ENCODE peak calls at places on chromosomes 6 and 20, in seven cellular contexts. One of them, this sample, is unnamed.

GRCh38 chr20:24388828-24389325 is 80.6 kb upstream of the SYNDIG1 start:
- DNase-seq in amygdala: no peak
- DNase-seq in OCI-LY7: no peak
- DNase-seq in GM12891: no peak
- DNase-seq in AML-193: no peak
- DNase-seq in NCI-H460: no peak
- DNase-seq in mucosa of descending colon: no peak
- DNase-seq in this sample: no peak

GRCh38 chr6:43310137-43310536 is 1.5 kb upstream of the CRIP3 start:
- DNase-seq in amygdala: no peak
- DNase-seq in OCI-LY7: no peak
- DNase-seq in GM12891: no peak
- DNase-seq in AML-193: no peak
- DNase-seq in NCI-H460: no peak
- DNase-seq in mucosa of descending colon: no peak
- DNase-seq in this sample: no peak

GRCh38 chr20:58938541-58938940 is 42.5 kb upstream of the NELFCD start:
- DNase-seq in amygdala: no peak
- DNase-seq in OCI-LY7: no peak
- DNase-seq in GM12891: no peak
- DNase-seq in AML-193: peak
- DNase-seq in NCI-H460: no peak
- DNase-seq in mucosa of descending colon: no peak
- DNase-seq in this sample: no peak

GRCh38 chr20:16368645-16369292 is 204.5 kb downstream of the KIF16B start:
- DNase-seq in amygdala: no peak
- DNase-seq in OCI-LY7: no peak
- DNase-seq in GM12891: no peak
- DNase-seq in AML-193: no peak
- DNase-seq in NCI-H460: no peak
- DNase-seq in mucosa of descending colon: no peak
- DNase-seq in this sample: no peak

GRCh38 chr20:58743076-58743566 is 50.5 kb downstream of the NPEPL1 start:
- DNase-seq in amygdala: no peak
- DNase-seq in OCI-LY7: no peak
- DNase-seq in GM12891: no peak
- DNase-seq in AML-193: no peak
- DNase-seq in NCI-H460: no peak
- DNase-seq in mucosa of descending colon: no peak
- DNase-seq in this sample: no peak

GRCh38 chr6:485655-486054 is 94.1 kb downstream of the IRF4 start:
- DNase-seq in amygdala: no peak
- DNase-seq in OCI-LY7: no peak
- DNase-seq in GM12891: no peak
- DNase-seq in AML-193: no peak
- DNase-seq in NCI-H460: no peak
- DNase-seq in mucosa of descending colon: no peak
- DNase-seq in this sample: no peak

GRCh38 chr6:157194643-157195042 is 128.7 kb downstream of the TMEM242 start:
- DNase-seq in amygdala: no peak
- DNase-seq in OCI-LY7: no peak
- DNase-seq in GM12891: no peak
- DNase-seq in AML-193: no peak
- DNase-seq in NCI-H460: no peak
- DNase-seq in mucosa of descending colon: no peak
- DNase-seq in this sample: no peak

GRCh38 chr6:164062872-164063271 is 648.4 kb downstream of the QKI start:
- DNase-seq in amygdala: no peak
- DNase-seq in OCI-LY7: no peak
- DNase-seq in GM12891: no peak
- DNase-seq in AML-193: no peak
- DNase-seq in NCI-H460: no peak
- DNase-seq in mucosa of descending colon: no peak
- DNase-seq in this sample: no peak

GRCh38 chr6:19410477-19410876 is 426.7 kb upstream of the ID4 start:
- DNase-seq in amygdala: no peak
- DNase-seq in OCI-LY7: no peak
- DNase-seq in GM12891: no peak
- DNase-seq in AML-193: no peak
- DNase-seq in NCI-H460: no peak
- DNase-seq in mucosa of descending colon: no peak
- DNase-seq in this sample: no peak

GRCh38 chr20:59082981-59083380 is 40.4 kb upstream of the PRELID3B start:
- DNase-seq in amygdala: no peak
- DNase-seq in OCI-LY7: no peak
- DNase-seq in GM12891: no peak
- DNase-seq in AML-193: no peak
- DNase-seq in NCI-H460: peak
- DNase-seq in mucosa of descending colon: no peak
- DNase-seq in this sample: no peak

GRCh38 chr20:35273449-35274171 is 4.3 kb downstream of the MMP24OS start:
- DNase-seq in amygdala: peak
- DNase-seq in OCI-LY7: peak
- DNase-seq in GM12891: no peak
- DNase-seq in AML-193: no peak
- DNase-seq in NCI-H460: no peak
- DNase-seq in mucosa of descending colon: no peak
- DNase-seq in this sample: no peak

GRCh38 chr6:2412731-2413130 is 167.3 kb upstream of the GMDS start:
- DNase-seq in amygdala: no peak
- DNase-seq in OCI-LY7: no peak
- DNase-seq in GM12891: no peak
- DNase-seq in AML-193: no peak
- DNase-seq in NCI-H460: no peak
- DNase-seq in mucosa of descending colon: no peak
- DNase-seq in this sample: no peak

GRCh38 chr20:63819224-63819917 is 11.7 kb downstream of the ZBTB46 start:
- DNase-seq in amygdala: no peak
- DNase-seq in OCI-LY7: no peak
- DNase-seq in GM12891: no peak
- DNase-seq in AML-193: no peak
- DNase-seq in NCI-H460: peak
- DNase-seq in mucosa of descending colon: peak
- DNase-seq in this sample: no peak

GRCh38 chr6:97294451-97294850 is 11.4 kb upstream of the MMS22L start:
- DNase-seq in amygdala: no peak
- DNase-seq in OCI-LY7: no peak
- DNase-seq in GM12891: no peak
- DNase-seq in AML-193: no peak
- DNase-seq in NCI-H460: no peak
- DNase-seq in mucosa of descending colon: no peak
- DNase-seq in this sample: no peak

GRCh38 chr20:4973330-4974097 is 27.8 kb downstream of the SLC23A2 start:
- DNase-seq in amygdala: no peak
- DNase-seq in OCI-LY7: peak
- DNase-seq in GM12891: peak
- DNase-seq in AML-193: no peak
- DNase-seq in NCI-H460: no peak
- DNase-seq in mucosa of descending colon: peak
- DNase-seq in this sample: peak

GRCh38 chr6:124961468-124961783 is 811 bp upstream of the RNF217 start:
- DNase-seq in amygdala: no peak
- DNase-seq in OCI-LY7: no peak
- DNase-seq in GM12891: no peak
- DNase-seq in AML-193: no peak
- DNase-seq in NCI-H460: no peak
- DNase-seq in mucosa of descending colon: no peak
- DNase-seq in this sample: no peak

GRCh38 chr6:24445704-24446103 is 43.0 kb downstream of the MRS2 start:
- DNase-seq in amygdala: no peak
- DNase-seq in OCI-LY7: no peak
- DNase-seq in GM12891: no peak
- DNase-seq in AML-193: no peak
- DNase-seq in NCI-H460: no peak
- DNase-seq in mucosa of descending colon: no peak
- DNase-seq in this sample: no peak

GRCh38 chr20:24364464-24364863 is 105.0 kb upstream of the SYNDIG1 start:
- DNase-seq in amygdala: no peak
- DNase-seq in OCI-LY7: no peak
- DNase-seq in GM12891: no peak
- DNase-seq in AML-193: no peak
- DNase-seq in NCI-H460: no peak
- DNase-seq in mucosa of descending colon: no peak
- DNase-seq in this sample: no peak

GRCh38 chr6:108667984-108668383 is 107.3 kb downstream of the FOXO3 start:
- DNase-seq in amygdala: no peak
- DNase-seq in OCI-LY7: no peak
- DNase-seq in GM12891: no peak
- DNase-seq in AML-193: no peak
- DNase-seq in NCI-H460: no peak
- DNase-seq in mucosa of descending colon: no peak
- DNase-seq in this sample: no peak

GRCh38 chr20:33399924-33400323 is 1.4 kb downstream of the CDK5RAP1 start:
- DNase-seq in amygdala: no peak
- DNase-seq in OCI-LY7: no peak
- DNase-seq in GM12891: no peak
- DNase-seq in AML-193: peak
- DNase-seq in NCI-H460: no peak
- DNase-seq in mucosa of descending colon: no peak
- DNase-seq in this sample: no peak

GRCh38 chr6:136307351-136307750 is 17.7 kb upstream of the BCLAF1 start:
- DNase-seq in amygdala: no peak
- DNase-seq in OCI-LY7: no peak
- DNase-seq in GM12891: no peak
- DNase-seq in AML-193: no peak
- DNase-seq in NCI-H460: no peak
- DNase-seq in mucosa of descending colon: no peak
- DNase-seq in this sample: no peak

GRCh38 chr20:44691424-44692423 is 23.4 kb upstream of the CCN5 start:
- DNase-seq in amygdala: no peak
- DNase-seq in OCI-LY7: no peak
- DNase-seq in GM12891: no peak
- DNase-seq in AML-193: no peak
- DNase-seq in NCI-H460: no peak
- DNase-seq in mucosa of descending colon: no peak
- DNase-seq in this sample: no peak

GRCh38 chr6:38509713-38510112 is 130.0 kb downstream of the BTBD9 start:
- DNase-seq in amygdala: no peak
- DNase-seq in OCI-LY7: no peak
- DNase-seq in GM12891: no peak
- DNase-seq in AML-193: no peak
- DNase-seq in NCI-H460: peak
- DNase-seq in mucosa of descending colon: no peak
- DNase-seq in this sample: no peak

This sample was measured in naive thymus-derived CD4-positive, alpha-beta T cell.